ENCODE peak calls at places on chromosomes 4 and X, in nine cellular contexts. B is stimulated activated CD8-positive, alpha-beta memory T cell treated with anti-CD3 and anti-CD28 coated beads, Interleukin-7, amount 100 ng/mL, for 1 hour; F is cardiac muscle cell; I is cardiac septum; S is bronchial epithelial cell; H is aorta; P is MCF 10A; W is ELR; L is Karpas-422. X is an unnamed sample.

GRCh38 chr4:13445841-13446790 is 38.0 kb downstream of the RAB28 start:
- DNase-seq in P (no peak), I (no peak), L (no peak), S (no peak), W (no peak), H (no peak), B (no peak), F (no peak), X (no peak)

GRCh38 chr4:3285558-3286334 is 7.1 kb upstream of the RGS12 start:
- DNase-seq in I (peak; percentile 62), H (peak; percentile 81), S (no peak), L (no peak), B (no peak), P (peak; percentile 74), F (peak; percentile 37), W (peak; percentile 72), X (no peak)

GRCh38 chr4:154349829-154350228 is 141.8 kb downstream of the DCHS2 start:
- DNase-seq in L (peak; percentile 66), H (no peak), I (no peak), S (peak; percentile 37), W (peak; percentile 2), P (peak; percentile 33), B (no peak), F (no peak), X (no peak)

GRCh38 chrX:47210661-47211425 is 7.6 kb upstream of the CDK16 start:
- DNase-seq in H (no peak), P (no peak), W (no peak), L (no peak), I (no peak), B (no peak), F (no peak), S (no peak), X (no peak)

GRCh38 chrX:349196-349595 is 30.6 kb upstream of the GTPBP6 start:
- DNase-seq in F (peak; percentile 13), L (no peak), W (no peak), I (no peak), H (peak; percentile 39), B (no peak), P (no peak), S (no peak), X (no peak)

GRCh38 chr4:181860668-181861067 is 382.5 kb upstream of the TENM3 start:
- DNase-seq in H (no peak), S (no peak), W (no peak), P (no peak), I (no peak), L (no peak), B (no peak), F (no peak), X (no peak)

GRCh38 chr4:46258436-46258835 is 131.5 kb downstream of the GABRA2 start:
- DNase-seq in F (no peak), S (no peak), I (no peak), B (no peak), P (no peak), L (no peak), W (no peak), H (no peak), X (no peak)

GRCh38 chrX:148878371-148878770 is 378.0 kb downstream of the AFF2 start:
- DNase-seq in P (peak; percentile 18), L (no peak), W (peak; percentile 40), S (peak; percentile 68), H (no peak), B (no peak), I (no peak), F (peak; percentile 74), X (no peak)

GRCh38 chrX:135345328-135345645 is 36.0 kb downstream of the ETDC start:
- DNase-seq in I (no peak), B (no peak), P (peak; percentile 75), W (peak; percentile 64), S (peak; percentile 3), F (peak; percentile 67), H (peak; percentile 56), L (no peak), X (no peak)

GRCh38 chr4:184375027-184375426 is 99.3 kb downstream of the IRF2 start:
- DNase-seq in H (no peak), L (no peak), I (no peak), P (peak; percentile 41), F (no peak), W (peak; percentile 65), B (no peak), S (peak; percentile 86), X (no peak)

GRCh38 chr4:171846232-171846631 is 33.0 kb downstream of the GALNTL6 start:
- DNase-seq in W (peak; percentile 60), B (no peak), L (peak; percentile 71), I (no peak), H (no peak), F (peak; percentile 32), P (peak; percentile 60), S (peak; percentile 24), X (no peak)

GRCh38 chr4:66017671-66018070 is 347.4 kb upstream of the EPHA5 start:
- DNase-seq in I (no peak), H (no peak), S (no peak), W (peak; percentile 57), F (no peak), L (no peak), P (no peak), B (no peak), X (no peak)